ENCODE peak calls at places on chromosomes 11 and 22, in ten cellular contexts. Q is breast epithelium, X is tibial nerve, P is A549, J is Peyer's patch, C is right lobe of liver, A is heart left ventricle, V is stomach, F is transverse colon, U is body of pancreas. Z is an unnamed sample.

GRCh38 chr22:19663286-19663815 is 51.0 kb upstream of the SEPTIN5 start:
- DNase-seq in Q (no peak), X (peak; percentile 13), P (no peak), J (no peak), C (no peak), A (peak; percentile 70), V (peak; percentile 80), F (peak; percentile 43), U (peak; percentile 62), Z (no peak)

GRCh38 chr11:108788565-108789199 is 123.8 kb downstream of the DDX10 start:
- DNase-seq in Q (no peak), X (no peak), P (no peak), J (no peak), C (no peak), A (no peak), V (no peak), F (no peak), U (no peak), Z (no peak)

GRCh38 chr22:43860126-43860525 is 2.2 kb downstream of the SULT4A1 start:
- DNase-seq in Q (peak; percentile 14), X (no peak), P (no peak), J (no peak), C (peak; percentile 16), A (no peak), V (no peak), F (no peak), U (no peak), Z (no peak)

GRCh38 chr11:57182896-57183295 is 1.1 kb downstream of the LRRC55 start:
- DNase-seq in Q (no peak), X (no peak), P (no peak), J (no peak), C (no peak), A (no peak), V (no peak), F (no peak), U (no peak), Z (no peak)

GRCh38 chr11:76830639-76831312 is 29.9 kb upstream of the ACER3 start:
- DNase-seq in Q (no peak), X (no peak), P (no peak), J (peak; percentile 50), C (no peak), A (no peak), V (no peak), F (no peak), U (peak; percentile 36), Z (no peak)

GRCh38 chr11:65634140-65634436 is 3.8 kb upstream of the SIPA1 start:
- DNase-seq in Q (no peak), X (no peak), P (no peak), J (no peak), C (no peak), A (no peak), V (no peak), F (no peak), U (no peak), Z (no peak)

GRCh38 chr11:134861490-134862107 is 449.6 kb upstream of the B3GAT1 start:
- DNase-seq in Q (no peak), X (no peak), P (no peak), J (no peak), C (no peak), A (no peak), V (no peak), F (no peak), U (no peak), Z (no peak)

GRCh38 chr11:65384301-65384889 is 1.9 kb upstream of the SLC25A45 start:
- DNase-seq in Q (no peak), X (no peak), P (no peak), J (no peak), C (no peak), A (no peak), V (no peak), F (no peak), U (peak; percentile 34), Z (no peak)

GRCh38 chr22:50626314-50626855 is 1.6 kb downstream of the ARSA start:
- DNase-seq in Q (peak; percentile 49), X (no peak), P (no peak), J (no peak), C (no peak), A (no peak), V (peak; percentile 24), F (no peak), U (no peak), Z (no peak)

GRCh38 chr22:20644071-20644642 is 129.8 kb upstream of the SERPIND1 start:
- DNase-seq in Q (no peak), X (no peak), P (no peak), J (no peak), C (no peak), A (no peak), V (no peak), F (no peak), U (no peak), Z (no peak)

GRCh38 chr22:29314074-29314473 is 1.4 kb downstream of the RASL10A start:
- DNase-seq in Q (no peak), X (no peak), P (no peak), J (peak; percentile 68), C (no peak), A (no peak), V (no peak), F (peak; percentile 83), U (no peak), Z (no peak)

DNA sequence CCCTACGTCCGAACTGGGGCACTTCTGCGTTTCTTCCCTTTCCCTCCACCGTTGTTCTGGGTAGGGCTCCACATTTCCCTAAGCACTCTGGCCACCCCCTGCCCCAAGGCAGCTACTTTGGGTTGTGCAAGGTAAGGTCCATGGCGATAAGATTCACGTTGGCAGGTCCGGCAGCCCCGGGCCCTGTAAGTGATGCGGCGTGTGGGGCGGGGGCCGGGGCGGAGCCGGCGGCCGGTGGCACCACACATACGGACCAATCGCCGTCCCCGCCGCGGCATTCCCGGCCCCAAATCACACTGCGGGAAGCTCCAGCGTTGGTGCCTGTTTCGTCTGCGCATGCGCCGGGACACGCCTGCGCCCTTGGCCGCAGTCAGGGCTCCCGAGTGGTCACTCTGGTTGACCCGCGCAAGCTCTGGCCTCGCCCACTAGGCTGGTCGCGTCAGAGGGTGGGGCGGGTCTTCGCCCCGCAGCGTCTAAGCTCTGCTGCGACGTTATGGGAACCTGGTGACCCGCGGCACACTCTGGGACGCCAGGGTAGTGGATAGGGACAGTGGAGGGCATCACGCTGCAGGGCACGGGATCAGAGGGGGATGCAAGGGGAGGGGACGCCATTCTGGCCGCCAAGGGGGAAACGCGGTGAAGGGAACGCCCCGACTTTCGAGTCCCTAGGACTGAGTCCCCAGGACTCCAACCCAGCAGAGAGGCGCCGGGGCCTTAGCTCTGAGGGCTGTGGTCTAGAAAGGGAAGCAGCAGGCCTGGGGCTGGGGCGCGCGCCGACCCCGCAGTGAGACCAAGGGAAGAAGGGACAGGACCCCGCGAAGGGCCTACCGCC is 1.6 kb downstream of the FADS1 start:
- DNase-seq in Q (peak; percentile 88), X (peak; percentile 88), P (peak; percentile 96), J (peak; percentile 91), C (peak; percentile 98), A (peak; percentile 99), V (peak; percentile 94), F (peak; percentile 89), U (peak; percentile 95), Z (peak; percentile 90)
- TF ChIP-seq POLR2A in Q (peak; percentile 87), X (peak; percentile 97), P (peak; percentile 93), J (peak; percentile 70), C (peak; percentile 95), A (peak; percentile 68), V (no peak), F (peak; percentile 84), U (peak; percentile 80), Z (peak; percentile 46)

GRCh38 chr11:128777369-128778011 is 83.6 kb downstream of the FLI1 start:
- DNase-seq in Q (no peak), X (no peak), P (no peak), J (no peak), C (no peak), A (no peak), V (no peak), F (no peak), U (no peak), Z (peak; percentile 40)
- TF ChIP-seq CTCF in Q (no peak), X (no peak), P (no peak), J (no peak), C (no peak), A (no peak), V (no peak), F (no peak), U (no peak), Z (no peak)

DNA sequence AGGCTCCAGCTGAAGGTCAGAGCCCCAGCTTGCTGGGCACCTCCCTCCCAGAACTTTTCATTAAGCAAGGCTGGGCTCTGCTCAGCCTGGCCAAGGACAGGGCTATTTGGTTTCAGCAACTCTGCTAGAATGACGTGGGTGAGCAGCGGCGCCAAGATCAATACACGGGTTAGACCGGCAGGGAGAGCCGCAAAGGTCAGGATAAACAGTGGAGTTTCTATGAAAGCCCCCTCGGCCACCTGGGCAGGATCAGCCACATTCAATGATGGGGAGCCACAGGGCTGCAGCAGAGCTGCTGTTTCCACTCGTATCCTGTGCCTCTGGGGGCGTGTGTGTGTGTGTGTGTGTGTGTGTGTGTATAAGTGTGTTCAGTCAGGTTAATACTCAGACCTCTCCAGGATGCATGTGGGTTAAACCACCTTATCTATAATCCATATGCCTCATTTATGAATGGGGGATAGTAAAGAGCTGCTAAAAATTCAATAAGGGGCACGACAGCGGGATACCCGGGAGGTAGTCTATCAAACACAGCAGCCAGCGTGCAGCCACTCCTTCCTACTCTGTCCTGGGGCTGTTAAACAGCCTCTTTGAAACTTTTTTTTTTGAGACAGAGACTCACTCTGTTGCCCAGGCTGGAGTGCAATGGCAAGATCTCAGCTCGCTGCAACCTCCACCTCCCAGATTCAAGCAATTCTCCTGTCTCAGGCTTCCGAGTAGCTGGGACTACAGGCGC is 34.8 kb downstream of the MYH9 start:
- DNase-seq in Q (peak; percentile 84), X (peak; percentile 82), P (no peak), J (no peak), C (peak; percentile 93), A (peak; percentile 71), V (peak; percentile 91), F (no peak), U (peak; percentile 94), Z (no peak)
- H3K4me3 ChIP-seq in Q (peak overlapping the region; percentile 57), X (no peak overlapping the region), P (peak overlapping the region; percentile 16), J (no peak overlapping the region), C (no peak overlapping the region), A (no peak overlapping the region), V (peak overlapping the region; percentile 30), F (no peak overlapping the region), U (no peak overlapping the region), Z (no peak overlapping the region)

GRCh38 chr22:36256474-36256873 is 3.5 kb downstream of the APOL1 start:
- DNase-seq in Q (no peak), X (no peak), P (no peak), J (no peak), C (no peak), A (no peak), V (no peak), F (no peak), U (no peak), Z (no peak)

GRCh38 chr22:36257308-36257707 is 4.4 kb downstream of the APOL1 start:
- DNase-seq in Q (peak; percentile 37), X (no peak), P (no peak), J (peak; percentile 27), C (no peak), A (no peak), V (no peak), F (no peak), U (no peak), Z (no peak)

GRCh38 chr22:36253523-36254490 is 874 bp downstream of the APOL1 start:
- DNase-seq in Q (peak; percentile 39), X (peak; percentile 68), P (no peak), J (peak; percentile 67), C (no peak), A (peak; percentile 49), V (peak; percentile 68), F (peak; percentile 58), U (no peak), Z (no peak)

GRCh38 chr22:36257948-36258674 is 5.2 kb downstream of the APOL1 start:
- DNase-seq in Q (no peak), X (no peak), P (no peak), J (peak; percentile 36), C (no peak), A (no peak), V (no peak), F (no peak), U (no peak), Z (no peak)

GRCh38 chr22:36258750-36259619 is 6.1 kb downstream of the APOL1 start:
- DNase-seq in Q (peak; percentile 54), X (no peak), P (no peak), J (peak; percentile 71), C (no peak), A (peak; percentile 48), V (no peak), F (peak; percentile 47), U (no peak), Z (no peak)
- TF ChIP-seq POLR2A in Q (no peak), X (no peak), P (no peak), J (no peak), C (no peak), A (no peak), V (no peak), F (no peak), U (no peak), Z (no peak)